ENCODE peak calls at places on chromosomes 11 and 22, in eight cellular contexts. W, J, M, C, D, Z, G and U are unnamed samples.

GRCh38 chr11:114478768-114479167 is 39.5 kb downstream of the REXO2 start:
- DNase-seq in C (no peak), W (peak), G (no peak), J (no peak), Z (no peak), D (no peak), M (no peak), U (peak)

GRCh38 chr11:11407065-11407737 is 54.2 kb upstream of the CSNK2A3 start:
- DNase-seq in C (no peak), Z (no peak), J (no peak), D (no peak), W (no peak), G (no peak), M (no peak), U (no peak)

GRCh38 chr11:78656984-78657383 is 82.3 kb upstream of the NARS2 start:
- DNase-seq in W (no peak), C (no peak), G (no peak), Z (no peak), J (no peak), D (no peak), M (no peak), U (no peak)

GRCh38 chr11:117875397-117876048 is 935 bp downstream of the FXYD6 start:
- DNase-seq in W (no peak), J (peak), C (no peak), G (no peak), M (peak), Z (no peak), D (peak), U (peak)

GRCh38 chr22:38849816-38850215 is 6.0 kb upstream of the NPTXR start:
- DNase-seq in Z (no peak), M (no peak), C (no peak), G (no peak), J (no peak), D (no peak), W (no peak), U (no peak)

GRCh38 chr11:79940165-79940564 is 499.3 kb upstream of the TENM4 start:
- DNase-seq in Z (no peak), D (no peak), W (no peak), G (no peak), M (no peak), C (no peak), J (no peak), U (peak)

GRCh38 chr22:24875862-24876506 is 70.0 kb downstream of the SGSM1 start:
- DNase-seq in C (no peak), M (peak), G (no peak), J (no peak), D (peak), Z (no peak), W (peak), U (peak)

GRCh38 chr11:123438191-123438627 is 8.1 kb downstream of the GRAMD1B start:
- DNase-seq in M (peak), C (no peak), W (no peak), J (no peak), Z (no peak), G (no peak), D (no peak), U (peak)

GRCh38 chr11:2950825-2951224 is 21.6 kb upstream of the PHLDA2 start:
- DNase-seq in D (no peak), W (no peak), C (no peak), Z (no peak), G (no peak), M (no peak), J (no peak), U (no peak)